ENCODE peak calls at places on chromosome 22, in ten cellular contexts. V is pancreas, L is esophagus squamous epithelium, N is stomach, Y is aorta, U is right lobe of liver, C is left lung, H is lower lobe of right lung, T is A549, J is K562. G is an unnamed sample. For H3K4me1, the result is how much of the 10 kb centered on the place peaks cover.

GRCh38 chr22:42758929-42759629 is 38.4 kb upstream of the A4GALT start:
- DNase-seq in H (no peak), C (no peak), V (no peak), Y (no peak), U (no peak), J (no peak), L (no peak), N (no peak), T (peak), G (no peak)

GRCh38 chr22:45518580-45518991 is 15.9 kb downstream of the FBLN1 start:
- DNase-seq in H (no peak), J (no peak), T (no peak), C (no peak), N (no peak), V (peak), U (no peak), Y (no peak), L (no peak), G (no peak)

GRCh38 chr22:35103756-35104155 is 37.8 kb downstream of the ISX start:
- DNase-seq in L (no peak), H (no peak), T (no peak), U (no peak), V (no peak), N (no peak), C (no peak), Y (no peak), J (no peak), G (no peak)

GRCh38 chr22:17945851-17946690 is 78.3 kb downstream of the MICAL3 start:
- DNase-seq in L (no peak), C (no peak), N (peak), Y (no peak), U (no peak), V (no peak), J (no peak), T (no peak), H (no peak), G (no peak)

GRCh38 chr22:46336119-46337078 is 885 bp downstream of the TRMU start:
- DNase-seq in C (no peak), N (peak), L (no peak), J (peak), V (peak), Y (peak), T (no peak), U (no peak), H (peak), G (no peak)

GRCh38 chr22:24681236-24681635 is 78.2 kb downstream of the GGT1 start:
- DNase-seq in C (no peak), H (no peak), U (no peak), T (no peak), V (no peak), L (no peak), N (no peak), J (no peak), Y (no peak), G (no peak)

GRCh38 chr22:37416806-37417205 is 10.5 kb downstream of the ELFN2 start:
- DNase-seq in L (no peak), T (no peak), U (no peak), Y (no peak), J (no peak), V (no peak), C (no peak), N (no peak), H (no peak), G (no peak)

GRCh38 chr22:50621491-50621880 is 6.5 kb downstream of the ARSA start:
- DNase-seq in N (no peak), U (no peak), L (no peak), J (no peak), C (no peak), T (no peak), V (no peak), Y (no peak), H (no peak), G (no peak)

GRCh38 chr22:45008853-45009751 is 703 bp downstream of the PHF21B start:
- DNase-seq in U (no peak), L (no peak), J (peak), C (no peak), H (no peak), V (no peak), Y (no peak), N (no peak), T (peak), G (no peak)

GRCh38 chr22:31098633-31099110 is 8.7 kb downstream of the SELENOM start:
- DNase-seq in T (no peak), C (no peak), Y (no peak), H (no peak), U (no peak), L (no peak), J (peak), N (peak), V (peak), G (no peak)

GRCh38 chr22:23218053-23218866 is 38.0 kb downstream of the BCR start:
- DNase-seq in Y (peak), H (peak), J (peak), C (no peak), T (no peak), U (no peak), N (no peak), L (no peak), V (no peak), G (no peak)
- H3K4me1 ChIP-seq in Y (under half), H (half or more), J (half or more), C (half or more), T (under half), U (under half), N (half or more), L (half or more), V (half or more), G (half or more)

DNA sequence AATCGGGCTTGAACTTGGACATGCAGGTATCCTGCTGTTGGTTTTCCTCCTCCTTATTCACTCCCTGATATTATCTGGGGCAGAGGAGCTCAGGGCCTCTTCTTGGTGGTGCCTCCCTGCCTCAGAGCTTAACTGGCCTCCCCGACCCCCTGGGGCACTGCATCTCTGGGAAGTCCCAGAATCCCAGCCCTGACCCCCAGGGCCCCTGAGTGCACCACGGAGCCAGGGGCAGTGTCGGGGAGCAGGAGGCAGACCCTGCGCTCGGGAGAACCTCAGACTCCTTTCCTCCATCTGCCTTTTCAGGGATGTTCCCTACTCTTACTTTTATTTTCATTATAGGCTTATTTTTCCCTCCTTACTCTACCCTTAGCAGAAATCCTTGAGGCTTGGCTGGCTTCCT is 537.0 kb downstream of the BRD1 start:
- DNase-seq in L (no peak), Y (no peak), N (no peak), C (peak), H (no peak), T (no peak), V (no peak), J (no peak), U (no peak), G (no peak)
- H3K27ac ChIP-seq in L (no peak), Y (no peak), N (no peak), C (no peak), H (no peak), T (no peak), V (no peak), J (no peak), U (no peak), G (no peak)

GRCh38 chr22:29623059-29623458 is 19.6 kb downstream of the NF2 start:
- DNase-seq in U (no peak), J (no peak), T (no peak), V (no peak), C (no peak), L (no peak), Y (no peak), N (no peak), H (no peak), G (no peak)
- H3K4me1 ChIP-seq in U (under half), J (under half), T (half or more), V (under half), C (under half), L (half or more), Y (under half), N (under half), H (half or more), G (under half)

GRCh38 chr22:20531154-20531403 is 23.7 kb downstream of the MED15 start:
- DNase-seq in Y (no peak), J (no peak), V (no peak), C (no peak), N (no peak), H (no peak), T (no peak), U (no peak), L (no peak), G (no peak)

GRCh38 chr22:20526628-20527355 is 19.4 kb downstream of the MED15 start:
- DNase-seq in J (no peak), N (no peak), Y (no peak), V (no peak), L (no peak), T (peak), U (no peak), C (no peak), H (no peak), G (no peak)

GRCh38 chr22:20526305-20526627 is 18.9 kb downstream of the MED15 start:
- DNase-seq in C (no peak), U (no peak), N (no peak), Y (no peak), T (no peak), J (no peak), V (no peak), H (no peak), L (no peak), G (no peak)

GRCh38 chr22:20530368-20531153 is 23.2 kb downstream of the MED15 start:
- DNase-seq in V (no peak), U (no peak), T (peak), H (peak), J (no peak), Y (no peak), N (no peak), L (no peak), C (peak), G (no peak)

GRCh38 chr22:20528405-20528978 is 21.1 kb downstream of the MED15 start:
- DNase-seq in Y (no peak), N (no peak), L (no peak), C (no peak), T (no peak), V (no peak), H (peak), J (no peak), U (no peak), G (no peak)
- H3K27ac ChIP-seq in Y (no peak), N (no peak), L (no peak), C (no peak), T (peak), V (no peak), H (no peak), J (no peak), U (no peak), G (no peak)

GRCh38 chr22:26587991-26588613 is 1.8 kb downstream of the TPST2 start:
- DNase-seq in U (no peak), Y (no peak), N (no peak), J (no peak), V (no peak), T (no peak), L (no peak), C (no peak), H (no peak), G (no peak)

GRCh38 chr22:26589845-26590524 is at the start of gene TPST2:
- DNase-seq in U (peak), H (peak), C (peak), T (peak), V (peak), N (peak), L (no peak), J (peak), Y (peak), G (peak)

GRCh38 chr22:26588749-26589366 is 1.1 kb downstream of the TPST2 start:
- DNase-seq in C (no peak), U (no peak), Y (no peak), J (no peak), V (no peak), H (no peak), N (no peak), L (no peak), T (no peak), G (no peak)

GRCh38 chr22:26590525-26590858 is 560 bp upstream of the TPST2 start:
- DNase-seq in J (no peak), T (no peak), U (no peak), L (no peak), N (no peak), C (no peak), H (no peak), V (no peak), Y (no peak), G (no peak)

DNA sequence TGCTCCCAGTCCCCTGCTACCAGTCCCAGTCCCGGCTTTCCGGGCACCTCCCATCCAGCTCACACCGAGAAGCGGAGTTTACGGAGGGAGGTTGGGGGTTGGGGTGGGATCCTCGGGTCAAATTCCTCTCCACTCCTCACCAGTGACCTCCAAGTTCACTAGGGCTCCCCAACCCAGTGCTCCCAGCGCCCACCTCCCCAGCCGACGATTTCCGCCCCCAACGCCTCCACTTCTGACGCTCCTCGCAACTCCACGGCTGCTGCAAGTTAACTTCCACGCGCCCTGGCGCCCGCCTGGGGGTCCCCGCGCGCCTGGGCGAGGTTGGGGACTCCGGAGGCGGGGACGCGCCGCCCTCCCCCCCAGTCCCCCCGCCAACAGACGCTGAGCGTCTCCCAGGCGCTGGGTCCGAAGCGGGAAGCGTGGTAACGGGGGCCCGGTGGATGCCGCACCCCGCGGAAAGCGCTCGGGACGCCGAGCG is 526 bp downstream of the TPST2 start:
- DNase-seq in J (no peak), L (no peak), C (peak), T (peak), V (peak), Y (peak), N (peak), H (peak), U (peak), G (no peak)
- H3K4me1 ChIP-seq in J (under half), L (half or more), C (under half), T (under half), V (under half), Y (under half), N (under half), H (half or more), U (under half), G (under half)

GRCh38 chr22:38953577-38954413 is 3.6 kb upstream of the APOBEC3A start:
- DNase-seq in C (peak), N (no peak), T (peak), U (peak), Y (no peak), L (no peak), H (no peak), V (no peak), J (no peak), G (no peak)

GRCh38 chr22:38951734-38952133 is 5.7 kb upstream of the APOBEC3A start:
- DNase-seq in L (no peak), U (no peak), J (no peak), N (no peak), H (no peak), T (no peak), Y (peak), C (peak), V (no peak), G (no peak)

GRCh38 chr22:38953091-38953490 is 4.3 kb upstream of the APOBEC3A start:
- DNase-seq in N (no peak), Y (no peak), U (peak), C (no peak), J (no peak), H (no peak), V (no peak), T (no peak), L (no peak), G (no peak)

GRCh38 chr22:38950527-38951111 is 6.8 kb upstream of the APOBEC3A start:
- DNase-seq in L (no peak), N (no peak), V (peak), C (peak), U (no peak), H (peak), Y (peak), J (no peak), T (no peak), G (no peak)

DNA sequence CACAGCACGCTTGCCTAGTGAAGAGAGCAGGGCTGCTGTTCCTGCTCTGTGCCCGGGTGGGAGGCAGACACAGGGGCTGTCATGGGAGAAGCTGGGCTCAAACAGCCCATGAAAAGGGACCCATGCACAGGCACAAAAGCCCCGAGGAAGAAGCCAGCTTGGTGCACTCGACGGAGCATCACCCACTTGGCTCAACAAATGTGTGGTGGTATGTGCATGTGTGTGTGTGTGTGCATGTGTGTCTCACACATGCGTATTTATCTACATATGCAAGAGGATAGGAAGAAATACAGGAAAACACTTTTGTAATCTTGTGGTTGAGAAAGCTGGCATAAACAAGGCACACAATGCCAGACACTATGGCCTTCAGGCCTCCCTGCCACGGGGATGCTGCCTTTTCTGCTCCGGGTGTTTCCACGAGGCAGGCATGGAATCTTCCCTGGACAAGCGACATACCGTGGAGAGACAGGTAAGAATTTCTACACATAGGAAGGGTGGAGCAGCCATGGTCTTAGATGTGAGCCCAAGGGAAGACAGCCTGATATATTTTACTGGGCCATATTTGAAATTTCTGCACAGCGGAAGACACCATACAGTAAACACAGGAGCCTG is 4.9 kb upstream of the APOBEC3A start:
- DNase-seq in U (no peak), T (no peak), N (no peak), H (no peak), C (no peak), L (no peak), Y (no peak), V (no peak), J (no peak), G (no peak)
- H3K27ac ChIP-seq in U (no peak), T (no peak), N (peak), H (peak), C (no peak), L (no peak), Y (no peak), V (no peak), J (no peak), G (no peak)